ENCODE peak calls at places on chromosomes 6 and 20, in five cellular contexts. D is putamen, I is mesendoderm, Y is posterior cingulate gyrus, K is heart left ventricle. J is an unnamed sample.

GRCh38 chr6:148329568-148330299 is 12.9 kb upstream of the SASH1 start:
- DNase-seq in Y (no peak), D (no peak), I (no peak), K (no peak), J (no peak)

GRCh38 chr20:41249781-41250281 is 67.7 kb downstream of the ZHX3 start:
- DNase-seq in D (no peak), I (peak; percentile 90), K (peak; percentile 21), Y (no peak), J (no peak)

GRCh38 chr20:22720206-22720605 is 135.8 kb upstream of the FOXA2 start:
- DNase-seq in K (no peak), I (no peak), D (no peak), Y (no peak), J (no peak)

GRCh38 chr6:34890526-34890910 is 1.5 kb downstream of the ANKS1A start:
- DNase-seq in I (no peak), K (no peak), Y (no peak), D (peak; percentile 7), J (no peak)

GRCh38 chr20:7195704-7196103 is 428.2 kb downstream of the BMP2 start:
- DNase-seq in Y (no peak), K (no peak), D (no peak), I (peak; percentile 10), J (no peak)

GRCh38 chr6:79076160-79076559 is 1.9 kb downstream of the PHIP start:
- DNase-seq in K (no peak), Y (no peak), I (no peak), D (no peak), J (no peak)

GRCh38 chr6:106253194-106253593 is 72.4 kb downstream of the ATG5 start:
- DNase-seq in K (no peak), D (no peak), Y (no peak), I (no peak), J (no peak)

GRCh38 chr6:82909551-82909950 is 156.1 kb downstream of the UBE3D start:
- DNase-seq in I (no peak), Y (no peak), D (no peak), K (no peak), J (no peak)

GRCh38 chr6:75147512-75147911 is 58.3 kb downstream of the COL12A1 start:
- DNase-seq in I (no peak), Y (no peak), K (no peak), D (no peak), J (no peak)

GRCh38 chr6:159716247-159717086 is 10.8 kb upstream of the WTAP start:
- DNase-seq in I (no peak), Y (no peak), K (no peak), D (no peak), J (no peak)

GRCh38 chr6:392441-393390 is 1.2 kb downstream of the IRF4 start:
- DNase-seq in D (no peak), I (peak; percentile 57), K (no peak), Y (no peak), J (no peak)

GRCh38 chr6:131255434-131255833 is 120.2 kb downstream of the AKAP7 start:
- DNase-seq in I (no peak), Y (no peak), K (no peak), D (no peak), J (no peak)

GRCh38 chr20:20410678-20411077 is 42.8 kb downstream of the INSM1 start:
- DNase-seq in K (peak; percentile 36), I (peak; percentile 92), Y (no peak), D (peak; percentile 81), J (peak; percentile 68)

GRCh38 chr20:47558295-47558694 is 56.6 kb downstream of the NCOA3 start:
- DNase-seq in Y (no peak), K (no peak), D (no peak), I (no peak), J (no peak)

GRCh38 chr6:164108869-164109769 is 694.6 kb downstream of the QKI start:
- DNase-seq in D (no peak), I (no peak), K (peak; percentile 89), Y (no peak), J (no peak)

GRCh38 chr6:33620584-33621395 is at the start of gene ITPR3:
- DNase-seq in I (peak; percentile 43), D (no peak), K (peak; percentile 51), Y (no peak), J (no peak)

GRCh38 chr20:513429-513828 is 30.2 kb downstream of the CSNK2A1 start:
- DNase-seq in K (no peak), D (no peak), Y (no peak), I (no peak), J (no peak)

GRCh38 chr6:47126647-47127339 is 84.7 kb upstream of the ADGRF1 start:
- DNase-seq in K (peak; percentile 24), I (peak; percentile 74), Y (no peak), D (no peak), J (no peak)

GRCh38 chr6:17907467-17908229 is 79.8 kb downstream of the KIF13A start:
- DNase-seq in I (peak; percentile 62), K (peak; percentile 39), Y (no peak), D (peak; percentile 29), J (peak; percentile 20)

GRCh38 chr20:13259921-13260320 is 38.8 kb downstream of the ISM1 start:
- DNase-seq in K (no peak), I (no peak), Y (no peak), D (no peak), J (no peak)

GRCh38 chr6:582370-582769 is 74.5 kb downstream of the HUS1B start:
- DNase-seq in K (no peak), D (no peak), I (peak; percentile 85), Y (no peak), J (no peak)

GRCh38 chr6:4323322-4323721 is 187.9 kb upstream of the ECI2 start:
- DNase-seq in I (peak; percentile 8), D (no peak), Y (no peak), K (no peak), J (no peak)

GRCh38 chr20:2519115-2519815 is 10.6 kb upstream of the ZNF343 start:
- DNase-seq in Y (no peak), I (no peak), D (no peak), K (no peak), J (no peak)

GRCh38 chr20:33092361-33092760 is 12.9 kb downstream of the BPIFB4 start:
- DNase-seq in K (no peak), D (no peak), I (peak; percentile 30), Y (no peak), J (no peak)

GRCh38 chr6:156718647-156719394 is 58.4 kb upstream of the ARID1B start:
- DNase-seq in I (peak; percentile 51), K (no peak), D (no peak), Y (no peak), J (peak; percentile 64)

GRCh38 chr6:291148-291696 is 1.1 kb upstream of the DUSP22 start:
- DNase-seq in D (no peak), I (peak; percentile 28), Y (no peak), K (no peak), J (no peak)

GRCh38 chr6:10528170-10528981 is 7.2 kb downstream of the GCNT2 start:
- DNase-seq in K (no peak), Y (no peak), I (peak; percentile 40), D (no peak), J (no peak)

GRCh38 chr6:167819640-167820039 is 7.1 kb upstream of the AFDN start:
- DNase-seq in D (no peak), K (no peak), I (no peak), Y (no peak), J (no peak)

GRCh38 chr6:168123165-168123911 is 44.3 kb upstream of the FRMD1 start:
- DNase-seq in Y (no peak), K (no peak), I (peak; percentile 67), D (no peak), J (no peak)

GRCh38 chr6:158324136-158324535 is 11.9 kb downstream of the TULP4 start:
- DNase-seq in Y (no peak), D (no peak), K (no peak), I (no peak), J (no peak)

GRCh38 chr6:81451787-81452186 is 300.7 kb downstream of the TENT5A start:
- DNase-seq in Y (no peak), I (peak; percentile 65), K (no peak), D (peak; percentile 18), J (no peak)

GRCh38 chr20:45857836-45858250 is 429 bp downstream of the ZSWIM3 start:
- DNase-seq in Y (no peak), K (no peak), I (peak; percentile 66), D (no peak), J (no peak)

GRCh38 chr20:63416631-63417030 is 55.5 kb upstream of the CHRNA4 start:
- DNase-seq in Y (no peak), D (no peak), I (no peak), K (no peak), J (no peak)

GRCh38 chr6:6740595-6740994 is 152.1 kb downstream of the LY86 start:
- DNase-seq in K (no peak), Y (no peak), I (no peak), D (no peak), J (no peak)

GRCh38 chr20:23654005-23654404 is 16.2 kb upstream of the CST3 start:
- DNase-seq in D (no peak), I (no peak), K (no peak), Y (no peak), J (no peak)

GRCh38 chr6:1479095-1479494 is 89.7 kb downstream of the FOXF2 start:
- DNase-seq in Y (no peak), K (no peak), I (no peak), D (no peak), J (no peak)

GRCh38 chr6:41546475-41546865 is 289 bp downstream of the FOXP4 start:
- DNase-seq in I (no peak), K (no peak), Y (no peak), D (no peak), J (no peak)

GRCh38 chr6:219641-220198 is 72.6 kb upstream of the DUSP22 start:
- DNase-seq in D (no peak), Y (no peak), I (peak; percentile 59), K (peak; percentile 62), J (peak; percentile 52)

J was measured in head of caudate nucleus.